ENCODE peak calls at places on chromosome 20, in six cellular contexts. One of them, this sample, is unnamed.

GRCh38 chr20:57868310-57868709 is 158.5 kb upstream of the PMEPA1 start:
- DNase-seq in HFF-Myc: no peak
- DNase-seq in AG04450: no peak
- DNase-seq in CD8-positive, alpha-beta memory T cell: no peak
- DNase-seq in cardiac fibroblast: no peak
- DNase-seq in astrocyte of the cerebellum: no peak
- DNase-seq in this sample: no peak

GRCh38 chr20:1567392-1568165 is 10.1 kb upstream of the SIRPD start:
- DNase-seq in astrocyte of the cerebellum: peak; percentile 40
- DNase-seq in AG04450: no peak
- DNase-seq in HFF-Myc: peak; percentile 6
- DNase-seq in CD8-positive, alpha-beta memory T cell: no peak
- DNase-seq in cardiac fibroblast: peak; percentile 12
- DNase-seq in this sample: no peak

GRCh38 chr20:8331740-8332412 is 199.8 kb downstream of the PLCB1 start:
- DNase-seq in astrocyte of the cerebellum: peak; percentile 49
- DNase-seq in CD8-positive, alpha-beta memory T cell: no peak
- DNase-seq in HFF-Myc: peak; percentile 30
- DNase-seq in AG04450: peak; percentile 21
- DNase-seq in cardiac fibroblast: peak; percentile 84
- DNase-seq in this sample: no peak

GRCh38 chr20:45235995-45236394 is 14.8 kb downstream of the SEMG2 start:
- DNase-seq in HFF-Myc: no peak
- DNase-seq in AG04450: no peak
- DNase-seq in CD8-positive, alpha-beta memory T cell: no peak
- DNase-seq in cardiac fibroblast: no peak
- DNase-seq in astrocyte of the cerebellum: no peak
- DNase-seq in this sample: no peak

GRCh38 chr20:57930328-57930727 is 220.5 kb upstream of the PMEPA1 start:
- DNase-seq in astrocyte of the cerebellum: no peak
- DNase-seq in AG04450: no peak
- DNase-seq in cardiac fibroblast: no peak
- DNase-seq in HFF-Myc: no peak
- DNase-seq in CD8-positive, alpha-beta memory T cell: no peak
- DNase-seq in this sample: no peak

GRCh38 chr20:58511861-58512260 is 3.3 kb downstream of the APCDD1L start:
- DNase-seq in cardiac fibroblast: peak; percentile 18
- DNase-seq in HFF-Myc: no peak
- DNase-seq in AG04450: no peak
- DNase-seq in astrocyte of the cerebellum: no peak
- DNase-seq in CD8-positive, alpha-beta memory T cell: no peak
- DNase-seq in this sample: no peak

GRCh38 chr20:43189614-43190331 is at the start of gene PTPRT:
- DNase-seq in cardiac fibroblast: no peak
- DNase-seq in CD8-positive, alpha-beta memory T cell: no peak
- DNase-seq in HFF-Myc: no peak
- DNase-seq in AG04450: no peak
- DNase-seq in astrocyte of the cerebellum: no peak
- DNase-seq in this sample: no peak

GRCh38 chr20:53316221-53316937 is 277.3 kb downstream of the ZNF217 start:
- DNase-seq in cardiac fibroblast: no peak
- DNase-seq in CD8-positive, alpha-beta memory T cell: no peak
- DNase-seq in astrocyte of the cerebellum: no peak
- DNase-seq in HFF-Myc: no peak
- DNase-seq in AG04450: no peak
- DNase-seq in this sample: no peak

GRCh38 chr20:59438201-59438600 is 137.8 kb downstream of the EDN3 start:
- DNase-seq in astrocyte of the cerebellum: no peak
- DNase-seq in CD8-positive, alpha-beta memory T cell: no peak
- DNase-seq in HFF-Myc: no peak
- DNase-seq in AG04450: no peak
- DNase-seq in cardiac fibroblast: no peak
- DNase-seq in this sample: no peak

GRCh38 chr20:24469116-24470030 is at the start of gene SYNDIG1:
- DNase-seq in CD8-positive, alpha-beta memory T cell: no peak
- DNase-seq in astrocyte of the cerebellum: no peak
- DNase-seq in HFF-Myc: no peak
- DNase-seq in cardiac fibroblast: peak; percentile 0
- DNase-seq in AG04450: no peak
- DNase-seq in this sample: no peak

GRCh38 chr20:45044084-45044573 is 56.8 kb downstream of the KCNS1 start:
- DNase-seq in cardiac fibroblast: peak; percentile 92
- DNase-seq in HFF-Myc: peak; percentile 63
- DNase-seq in AG04450: peak; percentile 55
- DNase-seq in astrocyte of the cerebellum: peak; percentile 80
- DNase-seq in CD8-positive, alpha-beta memory T cell: peak; percentile 9
- DNase-seq in this sample: peak; percentile 49

GRCh38 chr20:45098096-45098773 is 2.7 kb downstream of the KCNS1 start:
- DNase-seq in astrocyte of the cerebellum: no peak
- DNase-seq in AG04450: no peak
- DNase-seq in HFF-Myc: no peak
- DNase-seq in CD8-positive, alpha-beta memory T cell: no peak
- DNase-seq in cardiac fibroblast: peak; percentile 48
- DNase-seq in this sample: no peak

GRCh38 chr20:39146394-39146793 is 184.2 kb downstream of the DHX35 start:
- DNase-seq in CD8-positive, alpha-beta memory T cell: no peak
- DNase-seq in HFF-Myc: no peak
- DNase-seq in AG04450: no peak
- DNase-seq in astrocyte of the cerebellum: no peak
- DNase-seq in cardiac fibroblast: no peak
- DNase-seq in this sample: no peak

GRCh38 chr20:17872434-17872833 is 96.2 kb downstream of the SNX5 start:
- DNase-seq in astrocyte of the cerebellum: no peak
- DNase-seq in CD8-positive, alpha-beta memory T cell: no peak
- DNase-seq in cardiac fibroblast: no peak
- DNase-seq in AG04450: no peak
- DNase-seq in HFF-Myc: no peak
- DNase-seq in this sample: no peak

GRCh38 chr20:50824137-50824536 is 29.3 kb downstream of the BCAS4 start:
- DNase-seq in CD8-positive, alpha-beta memory T cell: no peak
- DNase-seq in astrocyte of the cerebellum: peak; percentile 57
- DNase-seq in AG04450: peak; percentile 29
- DNase-seq in cardiac fibroblast: peak; percentile 92
- DNase-seq in HFF-Myc: peak; percentile 59
- DNase-seq in this sample: no peak

GRCh38 chr20:22584922-22585785 is 782 bp upstream of the FOXA2 start:
- DNase-seq in astrocyte of the cerebellum: no peak
- DNase-seq in CD8-positive, alpha-beta memory T cell: no peak
- DNase-seq in HFF-Myc: no peak
- DNase-seq in cardiac fibroblast: no peak
- DNase-seq in AG04450: no peak
- DNase-seq in this sample: no peak

GRCh38 chr20:35551485-35551884 is 9.6 kb downstream of the ERGIC3 start:
- DNase-seq in HFF-Myc: no peak
- DNase-seq in cardiac fibroblast: peak; percentile 33
- DNase-seq in AG04450: no peak
- DNase-seq in CD8-positive, alpha-beta memory T cell: no peak
- DNase-seq in astrocyte of the cerebellum: no peak
- DNase-seq in this sample: no peak

GRCh38 chr20:58542411-58543095 is 27.4 kb upstream of the APCDD1L start:
- DNase-seq in AG04450: no peak
- DNase-seq in astrocyte of the cerebellum: no peak
- DNase-seq in cardiac fibroblast: no peak
- DNase-seq in HFF-Myc: no peak
- DNase-seq in CD8-positive, alpha-beta memory T cell: no peak
- DNase-seq in this sample: no peak

GRCh38 chr20:13006825-13007224 is 1.9 kb upstream of the SPTLC3 start:
- DNase-seq in CD8-positive, alpha-beta memory T cell: no peak
- DNase-seq in HFF-Myc: no peak
- DNase-seq in astrocyte of the cerebellum: no peak
- DNase-seq in AG04450: peak; percentile 72
- DNase-seq in cardiac fibroblast: peak; percentile 45
- DNase-seq in this sample: no peak

GRCh38 chr20:57211949-57212889 is 54.2 kb downstream of the BMP7 start:
- DNase-seq in cardiac fibroblast: peak; percentile 61
- DNase-seq in CD8-positive, alpha-beta memory T cell: no peak
- DNase-seq in HFF-Myc: peak; percentile 80
- DNase-seq in AG04450: peak; percentile 44
- DNase-seq in astrocyte of the cerebellum: peak; percentile 93
- DNase-seq in this sample: no peak

GRCh38 chr20:1840865-1841553 is 54.2 kb upstream of the SIRPA start:
- DNase-seq in cardiac fibroblast: no peak
- DNase-seq in astrocyte of the cerebellum: no peak
- DNase-seq in AG04450: no peak
- DNase-seq in HFF-Myc: no peak
- DNase-seq in CD8-positive, alpha-beta memory T cell: no peak
- DNase-seq in this sample: no peak

GRCh38 chr20:5844063-5844681 is 94.0 kb downstream of the SHLD1 start:
- DNase-seq in CD8-positive, alpha-beta memory T cell: peak; percentile 4
- DNase-seq in HFF-Myc: no peak
- DNase-seq in cardiac fibroblast: no peak
- DNase-seq in astrocyte of the cerebellum: no peak
- DNase-seq in AG04450: no peak
- DNase-seq in this sample: peak; percentile 42

GRCh38 chr20:31497838-31498540 is 16.3 kb upstream of the HM13 start:
- DNase-seq in AG04450: no peak
- DNase-seq in astrocyte of the cerebellum: no peak
- DNase-seq in CD8-positive, alpha-beta memory T cell: no peak
- DNase-seq in cardiac fibroblast: peak; percentile 89
- DNase-seq in HFF-Myc: no peak
- DNase-seq in this sample: no peak